ENCODE peak calls at places on chromosome 7, in five cellular contexts. One of them, this sample, is unnamed.
A peak's percentile ranks its signal among the peaks of the same experiment; 100 is the strongest.

GRCh38 chr7:102454423-102454822 is 10.2 kb downstream of the ALKBH4 start:
- DNase-seq in NCI-H1694: peak; percentile 42
- DNase-seq in T1000: no peak
- DNase-seq in pons: no peak
- DNase-seq in sciatic nerve: no peak
- DNase-seq in this sample: no peak

GRCh38 chr7:82163586-82163985 is 280.0 kb downstream of the CACNA2D1 start:
- DNase-seq in NCI-H1694: peak; percentile 6
- DNase-seq in T1000: no peak
- DNase-seq in pons: no peak
- DNase-seq in sciatic nerve: no peak
- DNase-seq in this sample: no peak

GRCh38 chr7:4613855-4614548 is 68.1 kb upstream of the FOXK1 start:
- DNase-seq in NCI-H1694: no peak
- DNase-seq in T1000: no peak
- DNase-seq in pons: peak; percentile 30
- DNase-seq in sciatic nerve: no peak
- DNase-seq in this sample: no peak

GRCh38 chr7:93884541-93884940 is 6.0 kb downstream of the TFPI2 start:
- DNase-seq in NCI-H1694: no peak
- DNase-seq in T1000: no peak
- DNase-seq in pons: no peak
- DNase-seq in sciatic nerve: no peak
- DNase-seq in this sample: no peak

GRCh38 chr7:47584128-47584865 is 2.4 kb upstream of the TNS3 start:
- DNase-seq in NCI-H1694: no peak
- DNase-seq in T1000: no peak
- DNase-seq in pons: no peak
- DNase-seq in sciatic nerve: no peak
- DNase-seq in this sample: no peak

GRCh38 chr7:132541656-132542055 is 34.6 kb downstream of the PLXNA4 start:
- DNase-seq in NCI-H1694: no peak
- DNase-seq in T1000: no peak
- DNase-seq in pons: no peak
- DNase-seq in sciatic nerve: no peak
- DNase-seq in this sample: no peak

GRCh38 chr7:116561697-116562483 is 37.1 kb downstream of the CAV1 start:
- DNase-seq in NCI-H1694: no peak
- DNase-seq in T1000: no peak
- DNase-seq in pons: no peak
- DNase-seq in sciatic nerve: no peak
- DNase-seq in this sample: no peak

GRCh38 chr7:23349484-23350157 is 50.5 kb downstream of the MALSU1 start:
- DNase-seq in NCI-H1694: no peak
- DNase-seq in T1000: peak; percentile 22
- DNase-seq in pons: no peak
- DNase-seq in sciatic nerve: no peak
- DNase-seq in this sample: no peak

GRCh38 chr7:121021266-121021969 is 32.9 kb downstream of the CPED1 start:
- DNase-seq in NCI-H1694: no peak
- DNase-seq in T1000: no peak
- DNase-seq in pons: no peak
- DNase-seq in sciatic nerve: no peak
- DNase-seq in this sample: no peak

GRCh38 chr7:29593458-29593857 is 29.8 kb downstream of the PRR15 start:
- DNase-seq in NCI-H1694: no peak
- DNase-seq in T1000: no peak
- DNase-seq in pons: no peak
- DNase-seq in sciatic nerve: no peak
- DNase-seq in this sample: no peak

GRCh38 chr7:94111009-94111408 is 106.9 kb upstream of the BET1 start:
- DNase-seq in NCI-H1694: no peak
- DNase-seq in T1000: no peak
- DNase-seq in pons: no peak
- DNase-seq in sciatic nerve: no peak
- DNase-seq in this sample: no peak

GRCh38 chr7:18974803-18975202 is 142.6 kb downstream of the TWIST1 start:
- DNase-seq in NCI-H1694: no peak
- DNase-seq in T1000: peak; percentile 47
- DNase-seq in pons: no peak
- DNase-seq in sciatic nerve: no peak
- DNase-seq in this sample: no peak

GRCh38 chr7:4080013-4080412 is 602.1 kb upstream of the FOXK1 start:
- DNase-seq in NCI-H1694: no peak
- DNase-seq in T1000: no peak
- DNase-seq in pons: no peak
- DNase-seq in sciatic nerve: no peak
- DNase-seq in this sample: peak; percentile 42

GRCh38 chr7:127713758-127714157 is 61.8 kb downstream of the SND1 start:
- DNase-seq in NCI-H1694: peak; percentile 91
- DNase-seq in T1000: no peak
- DNase-seq in pons: no peak
- DNase-seq in sciatic nerve: no peak
- DNase-seq in this sample: no peak

GRCh38 chr7:2019693-2020511 is 212.8 kb downstream of the MAD1L1 start:
- DNase-seq in NCI-H1694: no peak
- DNase-seq in T1000: peak; percentile 30
- DNase-seq in pons: no peak
- DNase-seq in sciatic nerve: peak; percentile 82
- DNase-seq in this sample: peak; percentile 92

GRCh38 chr7:100582041-100582579 is 3.8 kb downstream of the LRCH4 start:
- DNase-seq in NCI-H1694: no peak
- DNase-seq in T1000: no peak
- DNase-seq in pons: no peak
- DNase-seq in sciatic nerve: no peak
- DNase-seq in this sample: peak; percentile 76

GRCh38 chr7:112162161-112163020 is 43.8 kb downstream of the DOCK4 start:
- DNase-seq in NCI-H1694: peak; percentile 24
- DNase-seq in T1000: no peak
- DNase-seq in pons: peak; percentile 94
- DNase-seq in sciatic nerve: no peak
- DNase-seq in this sample: no peak

GRCh38 chr7:102425639-102426267 is 7.6 kb upstream of the ORAI2 start:
- DNase-seq in NCI-H1694: no peak
- DNase-seq in T1000: no peak
- DNase-seq in pons: peak; percentile 50
- DNase-seq in sciatic nerve: no peak
- DNase-seq in this sample: peak; percentile 98

GRCh38 chr7:28096713-28097112 is 83.9 kb downstream of the JAZF1 start:
- DNase-seq in NCI-H1694: peak; percentile 59
- DNase-seq in T1000: peak; percentile 16
- DNase-seq in pons: peak; percentile 81
- DNase-seq in sciatic nerve: no peak
- DNase-seq in this sample: no peak

GRCh38 chr7:42237162-42237821 is at the start of gene GLI3:
- DNase-seq in NCI-H1694: no peak
- DNase-seq in T1000: peak; percentile 68
- DNase-seq in pons: peak; percentile 24
- DNase-seq in sciatic nerve: peak; percentile 91
- DNase-seq in this sample: peak; percentile 78

GRCh38 chr7:121366852-121367431 is 29.2 kb downstream of the FAM3C start:
- DNase-seq in NCI-H1694: no peak
- DNase-seq in T1000: no peak
- DNase-seq in pons: peak; percentile 58
- DNase-seq in sciatic nerve: no peak
- DNase-seq in this sample: no peak

GRCh38 chr7:157402388-157402703 is 65.5 kb downstream of the DNAJB6 start:
- DNase-seq in NCI-H1694: no peak
- DNase-seq in T1000: no peak
- DNase-seq in pons: no peak
- DNase-seq in sciatic nerve: no peak
- DNase-seq in this sample: no peak

GRCh38 chr7:82760092-82760491 is 316.5 kb upstream of the CACNA2D1 start:
- DNase-seq in NCI-H1694: no peak
- DNase-seq in T1000: no peak
- DNase-seq in pons: no peak
- DNase-seq in sciatic nerve: no peak
- DNase-seq in this sample: no peak

GRCh38 chr7:120259382-120259781 is 13.6 kb upstream of the KCND2 start:
- DNase-seq in NCI-H1694: no peak
- DNase-seq in T1000: no peak
- DNase-seq in pons: no peak
- DNase-seq in sciatic nerve: no peak
- DNase-seq in this sample: no peak

GRCh38 chr7:127953423-127953822 is 77.8 kb downstream of the LRRC4 start:
- DNase-seq in NCI-H1694: no peak
- DNase-seq in T1000: no peak
- DNase-seq in pons: no peak
- DNase-seq in sciatic nerve: no peak
- DNase-seq in this sample: no peak

GRCh38 chr7:34339061-34339526 is 318.9 kb upstream of the NPSR1 start:
- DNase-seq in NCI-H1694: no peak
- DNase-seq in T1000: no peak
- DNase-seq in pons: no peak
- DNase-seq in sciatic nerve: no peak
- DNase-seq in this sample: no peak

GRCh38 chr7:81871606-81872265 is 101.9 kb upstream of the HGF start:
- DNase-seq in NCI-H1694: no peak
- DNase-seq in T1000: no peak
- DNase-seq in pons: no peak
- DNase-seq in sciatic nerve: no peak
- DNase-seq in this sample: no peak

GRCh38 chr7:122618603-122619189 is 80.2 kb downstream of the RNF133 start:
- DNase-seq in NCI-H1694: no peak
- DNase-seq in T1000: no peak
- DNase-seq in pons: no peak
- DNase-seq in sciatic nerve: no peak
- DNase-seq in this sample: no peak

GRCh38 chr7:100591596-100591995 is 5.5 kb downstream of the FBXO24 start:
- DNase-seq in NCI-H1694: no peak
- DNase-seq in T1000: no peak
- DNase-seq in pons: no peak
- DNase-seq in sciatic nerve: no peak
- DNase-seq in this sample: no peak

GRCh38 chr7:11170160-11170559 is 196.5 kb downstream of the PHF14 start:
- DNase-seq in NCI-H1694: peak; percentile 50
- DNase-seq in T1000: no peak
- DNase-seq in pons: peak; percentile 25
- DNase-seq in sciatic nerve: no peak
- DNase-seq in this sample: no peak

GRCh38 chr7:139811106-139811505 is 18.0 kb upstream of the TBXAS1 start:
- DNase-seq in NCI-H1694: no peak
- DNase-seq in T1000: no peak
- DNase-seq in pons: no peak
- DNase-seq in sciatic nerve: no peak
- DNase-seq in this sample: no peak

GRCh38 chr7:18570890-18571478 is 75.4 kb downstream of the HDAC9 start:
- DNase-seq in NCI-H1694: peak; percentile 7
- DNase-seq in T1000: no peak
- DNase-seq in pons: peak; percentile 85
- DNase-seq in sciatic nerve: no peak
- DNase-seq in this sample: no peak

GRCh38 chr7:31791881-31792280 is 104.9 kb downstream of the PPP1R17 start:
- DNase-seq in NCI-H1694: no peak
- DNase-seq in T1000: no peak
- DNase-seq in pons: no peak
- DNase-seq in sciatic nerve: no peak
- DNase-seq in this sample: no peak

GRCh38 chr7:132044247-132044646 is 487.8 kb upstream of the PODXL start:
- DNase-seq in NCI-H1694: no peak
- DNase-seq in T1000: no peak
- DNase-seq in pons: no peak
- DNase-seq in sciatic nerve: no peak
- DNase-seq in this sample: no peak

GRCh38 chr7:34928052-34928451 is 109.2 kb downstream of the DPY19L1 start:
- DNase-seq in NCI-H1694: no peak
- DNase-seq in T1000: no peak
- DNase-seq in pons: peak; percentile 75
- DNase-seq in sciatic nerve: peak; percentile 59
- DNase-seq in this sample: no peak

GRCh38 chr7:98872328-98872924 is 2.6 kb upstream of the TMEM130 start:
- DNase-seq in NCI-H1694: peak; percentile 77
- DNase-seq in T1000: no peak
- DNase-seq in pons: no peak
- DNase-seq in sciatic nerve: no peak
- DNase-seq in this sample: peak; percentile 16

GRCh38 chr7:2717905-2718702 is 30.1 kb downstream of the AMZ1 start:
- DNase-seq in NCI-H1694: no peak
- DNase-seq in T1000: no peak
- DNase-seq in pons: no peak
- DNase-seq in sciatic nerve: no peak
- DNase-seq in this sample: no peak

GRCh38 chr7:18096087-18096486 is 68.4 kb upstream of the PRPS1L1 start:
- DNase-seq in NCI-H1694: no peak
- DNase-seq in T1000: no peak
- DNase-seq in pons: no peak
- DNase-seq in sciatic nerve: no peak
- DNase-seq in this sample: no peak

This sample was measured in spleen.